ENCODE peak calls at places on chromosomes 6 and 20, in ten cellular contexts. E, A, Y, K, H, L, G, R, B and T are unnamed samples.
A peak's percentile ranks its signal among the peaks of the same experiment; 100 is the strongest.

GRCh38 chr6:167795874-167796667 is 30.6 kb upstream of the AFDN start:
- DNase-seq in E (peak; percentile 57), A (no peak), Y (peak; percentile 77), K (peak; percentile 48), H (peak; percentile 51), L (no peak), G (no peak), R (peak; percentile 37), B (no peak), T (peak; percentile 84)

GRCh38 chr6:72955666-72956065 is 269.6 kb downstream of the KHDC1L start:
- DNase-seq in E (no peak), A (no peak), Y (no peak), K (no peak), H (no peak), L (no peak), G (no peak), R (no peak), B (no peak), T (no peak)

GRCh38 chr20:31711416-31712111 is 11.1 kb downstream of the BCL2L1 start:
- DNase-seq in E (no peak), A (no peak), Y (no peak), K (no peak), H (no peak), L (no peak), G (no peak), R (no peak), B (no peak), T (no peak)

GRCh38 chr6:7234547-7234946 is 78.5 kb downstream of the SSR1 start:
- DNase-seq in E (no peak), A (no peak), Y (no peak), K (no peak), H (no peak), L (no peak), G (no peak), R (no peak), B (no peak), T (no peak)

GRCh38 chr6:168903638-168904345 is 349.9 kb downstream of the THBS2 start:
- DNase-seq in E (no peak), A (peak; percentile 27), Y (no peak), K (no peak), H (no peak), L (no peak), G (no peak), R (no peak), B (no peak), T (no peak)

GRCh38 chr6:135173242-135173988 is 7.7 kb upstream of the MYB start:
- DNase-seq in E (no peak), A (no peak), Y (no peak), K (no peak), H (no peak), L (no peak), G (no peak), R (no peak), B (no peak), T (no peak)

GRCh38 chr6:36216559-36216958 is 20.0 kb downstream of the BRPF3 start:
- DNase-seq in E (no peak), A (peak; percentile 9), Y (no peak), K (no peak), H (no peak), L (no peak), G (no peak), R (no peak), B (no peak), T (no peak)

GRCh38 chr6:81821449-81821848 is 69.0 kb upstream of the TENT5A start:
- DNase-seq in E (no peak), A (no peak), Y (no peak), K (no peak), H (no peak), L (no peak), G (no peak), R (no peak), B (no peak), T (no peak)

GRCh38 chr6:53461041-53461656 is 83.8 kb downstream of the GCLC start:
- DNase-seq in E (no peak), A (no peak), Y (no peak), K (no peak), H (no peak), L (no peak), G (no peak), R (no peak), B (no peak), T (no peak)

GRCh38 chr6:108337721-108338120 is 42.9 kb downstream of the AFG1L start:
- DNase-seq in E (no peak), A (no peak), Y (no peak), K (no peak), H (no peak), L (no peak), G (no peak), R (no peak), B (no peak), T (no peak)

GRCh38 chr20:48284837-48285236 is 499.6 kb upstream of the SULF2 start:
- DNase-seq in E (no peak), A (no peak), Y (no peak), K (no peak), H (no peak), L (no peak), G (no peak), R (no peak), B (no peak), T (no peak)

DNA sequence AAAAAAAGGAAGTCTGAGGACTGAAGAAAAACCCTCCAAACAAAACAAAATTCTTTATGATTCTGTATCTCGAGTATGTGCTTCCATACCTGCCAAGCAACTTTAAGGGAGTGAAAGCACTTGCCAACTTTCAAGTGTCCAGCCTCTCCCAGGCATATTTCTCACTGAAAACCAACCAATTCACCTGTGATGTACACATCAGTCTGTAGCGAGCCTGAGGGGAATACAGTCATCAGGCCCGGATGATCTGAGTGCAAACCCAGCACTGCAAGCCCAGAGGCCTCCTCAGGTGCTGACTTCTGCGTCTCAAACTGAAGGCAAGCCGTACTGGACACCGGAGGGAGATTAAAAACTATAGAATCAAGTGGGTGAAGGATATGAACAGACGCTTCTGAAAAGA is 164.7 kb upstream of the NT5E start:
- DNase-seq in E (no peak), A (no peak), Y (no peak), K (peak; percentile 32), H (no peak), L (no peak), G (no peak), R (no peak), B (no peak), T (no peak)
- H3K36me3 ChIP-seq in E (no peaks in the 10 kb centered on the region), A (no peaks in the 10 kb centered on the region), Y (no peaks in the 10 kb centered on the region), K (no peaks in the 10 kb centered on the region), H (no peaks in the 10 kb centered on the region), L (no peaks in the 10 kb centered on the region), G (no peaks in the 10 kb centered on the region), R (no peaks in the 10 kb centered on the region), B (no peaks in the 10 kb centered on the region), T (no peaks in the 10 kb centered on the region)

GRCh38 chr6:156824142-156824541 is 47.0 kb downstream of the ARID1B start:
- DNase-seq in E (no peak), A (no peak), Y (no peak), K (no peak), H (no peak), L (no peak), G (no peak), R (no peak), B (no peak), T (no peak)
- TF ChIP-seq CTCF in E (no peak), A (no peak), Y (no peak), K (no peak), H (no peak), L (no peak), G (no peak), R (no peak), B (no peak), T (no peak)

GRCh38 chr6:17291778-17292177 is 10.6 kb downstream of the RBM24 start:
- DNase-seq in E (no peak), A (no peak), Y (peak; percentile 27), K (no peak), H (no peak), L (no peak), G (no peak), R (no peak), B (no peak), T (peak; percentile 65)

GRCh38 chr6:17293395-17293794 is 12.2 kb downstream of the RBM24 start:
- DNase-seq in E (no peak), A (no peak), Y (no peak), K (no peak), H (no peak), L (no peak), G (no peak), R (no peak), B (no peak), T (no peak)

GRCh38 chr6:17292600-17293133 is 11.5 kb downstream of the RBM24 start:
- DNase-seq in E (no peak), A (no peak), Y (no peak), K (no peak), H (no peak), L (no peak), G (no peak), R (no peak), B (no peak), T (no peak)

DNA sequence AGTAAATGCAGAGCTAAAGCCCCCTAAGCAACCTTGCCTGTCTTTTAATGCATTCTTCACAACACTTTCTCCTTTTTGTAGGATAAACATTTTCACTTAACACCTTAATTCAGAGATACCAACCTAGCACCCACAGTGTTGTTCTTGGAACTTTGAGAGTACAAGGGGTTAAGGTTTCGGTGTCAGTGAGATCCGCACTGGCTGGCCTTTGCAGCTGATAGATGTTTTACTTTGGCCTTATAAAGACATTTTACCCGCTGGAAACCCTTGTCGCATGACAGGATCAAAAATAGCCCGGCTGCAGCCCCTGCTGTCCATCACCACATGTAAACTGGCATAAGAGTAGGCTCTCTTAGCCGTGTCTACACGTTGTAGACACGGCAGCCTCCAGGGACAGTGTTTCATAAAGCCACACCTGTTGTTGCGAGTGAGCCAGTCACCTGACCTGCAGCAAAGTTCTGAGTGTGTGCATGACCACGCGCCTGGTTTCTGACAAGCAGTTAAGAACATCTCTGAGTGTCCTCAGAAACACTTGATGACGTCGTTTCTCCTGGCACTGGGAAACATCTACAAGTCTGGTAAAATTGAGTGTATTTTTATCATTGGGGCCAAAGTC is 8.4 kb downstream of the RBM24 start:
- DNase-seq in E (no peak), A (no peak), Y (peak; percentile 87), K (peak; percentile 82), H (peak; percentile 78), L (peak; percentile 82), G (peak; percentile 80), R (peak; percentile 84), B (no peak), T (peak; percentile 81)
- H3K36me3 ChIP-seq in E (no peaks in the 10 kb centered on the region), A (no peaks in the 10 kb centered on the region), Y (no peaks in the 10 kb centered on the region), K (no peaks in the 10 kb centered on the region), H (peaks cover 10% of the 10 kb centered on the region), L (no peaks in the 10 kb centered on the region), G (no peaks in the 10 kb centered on the region), R (no peaks in the 10 kb centered on the region), B (no peaks in the 10 kb centered on the region), T (no peaks in the 10 kb centered on the region)

DNA sequence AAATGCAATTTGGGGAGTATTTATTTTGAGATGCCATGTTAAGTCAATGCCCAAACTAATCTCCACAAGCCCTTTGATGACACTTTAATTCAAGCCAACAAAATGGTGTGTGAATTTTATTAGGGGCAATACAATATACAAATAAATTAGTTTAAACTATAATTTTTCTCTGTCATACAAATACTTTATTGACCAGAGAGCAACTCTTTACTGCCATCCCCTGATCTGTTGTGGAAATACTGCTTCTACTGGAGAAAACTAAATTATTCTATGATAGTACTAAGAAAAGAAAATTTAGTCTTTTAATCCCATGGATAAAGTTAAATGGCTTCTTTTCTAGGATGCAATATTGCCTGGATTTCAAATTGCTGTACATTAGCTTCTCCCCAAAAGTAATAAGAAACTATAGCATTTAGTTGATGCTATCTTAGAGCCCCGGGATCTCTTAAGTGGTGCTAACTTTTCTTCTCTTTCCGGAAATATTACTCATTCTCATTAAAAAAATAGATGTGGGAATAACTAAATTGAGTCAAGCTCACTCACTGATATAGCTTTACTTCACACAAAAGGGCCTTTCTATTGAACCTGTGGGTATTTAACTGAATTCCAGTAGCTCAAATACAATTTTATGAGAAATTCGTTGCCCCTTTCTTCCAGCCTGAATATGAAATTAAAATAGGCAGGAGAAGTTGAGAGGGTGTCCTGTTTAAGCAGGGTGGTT is 49.2 kb downstream of the SMPDL3A start:
- DNase-seq in E (no peak), A (peak; percentile 86), Y (no peak), K (no peak), H (no peak), L (no peak), G (no peak), R (no peak), B (no peak), T (no peak)
- TF ChIP-seq CTCF in E (no peak), A (peak; percentile 77), Y (peak; percentile 17), K (no peak), H (peak; percentile 34), L (no peak), G (no peak), R (peak; percentile 41), B (no peak), T (peak; percentile 37)